ENCODE peak calls at places on chromosomes 11 and 22, in six cellular contexts. S is PC-9, T is GM23338, H is GM23248, P is neural progenitor cell, R is SK-N-SH. E is an unnamed sample.

GRCh38 chr11:85394288-85394687 is 232.9 kb downstream of the DLG2 start:
- DNase-seq in R (no peak), H (no peak), P (no peak), S (no peak), T (no peak), E (no peak)

GRCh38 chr22:35838849-35839646 is 121.4 kb downstream of the APOL5 start:
- DNase-seq in H (peak; percentile 91), P (peak; percentile 68), T (peak; percentile 70), R (no peak), S (peak; percentile 64), E (peak; percentile 54)

GRCh38 chr22:47835726-47836125 is 1073.3 kb downstream of the TBC1D22A start:
- DNase-seq in P (no peak), R (no peak), T (no peak), S (peak; percentile 96), H (peak; percentile 81), E (peak; percentile 95)

GRCh38 chr11:128481135-128481534 is 106.2 kb downstream of the ETS1 start:
- DNase-seq in P (no peak), R (no peak), T (no peak), S (no peak), H (peak; percentile 84), E (no peak)

GRCh38 chr11:103903621-103904323 is 132.7 kb upstream of the DDI1 start:
- DNase-seq in T (no peak), H (no peak), P (no peak), R (no peak), S (no peak), E (no peak)

GRCh38 chr11:44078794-44079193 is 12.7 kb downstream of the ACCS start:
- DNase-seq in R (no peak), H (no peak), P (no peak), T (no peak), S (no peak), E (no peak)

GRCh38 chr11:12838463-12839120 is 164.4 kb downstream of the TEAD1 start:
- DNase-seq in H (peak; percentile 77), T (no peak), P (no peak), R (no peak), S (no peak), E (no peak)

GRCh38 chr22:38397189-38398097 is 57.6 kb downstream of the KCNJ4 start:
- DNase-seq in P (peak; percentile 87), S (no peak), R (no peak), H (peak; percentile 57), T (peak; percentile 92), E (peak; percentile 56)

GRCh38 chr22:23397618-23398567 is 182.2 kb downstream of the IGLL1 start:
- DNase-seq in S (no peak), H (no peak), P (no peak), T (no peak), R (no peak), E (no peak)

GRCh38 chr22:20205464-20205963 is 54.7 kb upstream of the CCDC188 start:
- DNase-seq in H (no peak), P (no peak), T (no peak), R (no peak), S (no peak), E (no peak)

GRCh38 chr11:1943576-1943975 is 3.6 kb upstream of the MRPL23 start:
- DNase-seq in T (peak; percentile 54), H (peak; percentile 9), R (no peak), S (no peak), P (no peak), E (peak; percentile 3)

GRCh38 chr11:112315057-112315720 is 54.5 kb upstream of the PLET1 start:
- DNase-seq in T (no peak), H (no peak), P (no peak), S (peak; percentile 10), R (no peak), E (no peak)

GRCh38 chr11:27610946-27611345 is 89.3 kb downstream of the BDNF start:
- DNase-seq in T (no peak), S (no peak), P (no peak), H (no peak), R (no peak), E (no peak)

GRCh38 chr11:75596914-75597313 is 34.9 kb downstream of the SERPINH1 start:
- DNase-seq in H (no peak), T (no peak), P (no peak), R (no peak), S (no peak), E (no peak)

GRCh38 chr11:119134389-119134978 is 13.1 kb downstream of the HINFP start:
- DNase-seq in P (peak; percentile 24), S (no peak), H (peak; percentile 43), T (peak; percentile 71), R (peak; percentile 48), E (peak; percentile 47)

GRCh38 chr11:17063171-17064002 is 14.1 kb downstream of the RPS13 start:
- DNase-seq in S (no peak), H (peak; percentile 63), P (peak; percentile 81), T (peak; percentile 85), R (peak; percentile 79), E (peak; percentile 73)

GRCh38 chr11:131279685-131280084 is 90.7 kb upstream of the NTM start:
- DNase-seq in H (peak; percentile 13), R (no peak), P (no peak), S (no peak), T (no peak), E (peak; percentile 22)

GRCh38 chr11:131275580-131275979 is 94.8 kb upstream of the NTM start:
- DNase-seq in P (peak; percentile 67), R (no peak), T (no peak), S (no peak), H (no peak), E (no peak)

GRCh38 chr11:131281316-131281715 is 89.1 kb upstream of the NTM start:
- DNase-seq in H (no peak), R (no peak), S (no peak), P (no peak), T (no peak), E (no peak)

GRCh38 chr11:131274233-131274632 is 96.2 kb upstream of the NTM start:
- DNase-seq in S (no peak), T (no peak), H (no peak), R (no peak), P (no peak), E (no peak)

DNA sequence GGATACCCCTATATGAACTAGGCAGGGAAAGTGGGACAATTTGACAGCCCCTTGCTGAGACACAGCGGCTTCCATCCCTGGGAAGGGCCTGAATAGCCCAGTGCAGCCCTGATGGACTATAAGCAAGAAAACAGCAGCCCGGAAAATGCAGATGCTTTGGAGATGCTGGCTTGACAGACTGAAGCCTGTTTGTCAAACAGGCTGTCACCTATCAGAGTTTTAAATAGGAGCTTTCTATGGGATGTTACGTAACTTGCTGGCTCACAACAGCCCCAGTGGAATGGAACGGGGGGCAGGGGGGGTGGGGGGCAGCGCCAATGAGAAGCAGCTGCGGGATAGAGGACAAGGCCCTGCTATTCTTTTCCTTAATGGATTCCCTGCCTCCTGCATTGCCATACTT is 91.9 kb upstream of the NTM start:
- DNase-seq in R (no peak), P (no peak), S (no peak), H (no peak), T (no peak), E (no peak)
- H3F3A ChIP-seq in R (no peaks in the 10 kb centered on the region), P (peaks cover 8% of the 10 kb centered on the region), S (no peaks in the 10 kb centered on the region), H (no peaks in the 10 kb centered on the region), T (no peaks in the 10 kb centered on the region), E (no peaks in the 10 kb centered on the region)

DNA sequence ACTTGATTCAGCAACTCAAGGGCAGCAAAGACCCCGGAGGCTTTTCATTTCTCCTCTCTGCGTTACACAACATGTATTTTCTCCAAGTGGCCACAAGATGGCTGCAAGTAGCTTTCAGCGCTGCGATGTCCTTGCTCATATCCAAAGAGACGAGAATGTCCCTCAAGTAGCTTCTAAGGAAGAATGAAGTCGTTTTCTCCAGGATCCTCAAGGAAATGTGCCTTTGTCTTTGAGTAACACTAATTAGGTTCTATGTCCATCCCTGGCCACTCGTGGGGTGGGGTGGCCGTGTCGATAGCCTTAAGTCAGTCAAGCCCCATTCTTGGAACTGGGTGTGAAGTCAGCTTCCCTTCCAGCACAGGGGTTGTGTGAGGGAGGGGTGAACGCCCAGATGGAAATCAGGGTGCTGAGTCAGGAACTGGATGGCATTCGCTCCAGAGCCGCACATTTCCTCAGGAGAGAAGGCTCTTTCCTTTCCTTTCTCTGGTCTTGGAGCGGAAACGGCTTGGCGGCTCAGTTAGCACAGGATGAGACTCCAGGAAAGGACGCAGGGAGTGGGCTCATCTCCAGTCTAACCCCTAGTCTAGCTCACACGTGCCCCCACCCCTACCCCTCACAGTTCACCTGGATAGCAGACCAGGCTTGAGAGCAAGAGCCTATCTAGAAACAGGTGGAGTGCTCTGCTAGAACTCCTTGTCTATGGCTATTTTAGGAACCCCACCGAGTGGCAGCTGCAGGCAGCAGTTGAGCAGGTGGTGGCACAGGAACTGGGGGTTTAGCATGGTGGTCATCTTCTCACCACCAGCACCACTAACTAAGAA is 44.3 kb downstream of the NNMT start:
- DNase-seq in R (peak; percentile 39), P (peak; percentile 83), S (peak; percentile 74), T (peak; percentile 92), H (peak; percentile 92), E (peak; percentile 85)
- H3K4me3 ChIP-seq in R (no peak overlapping the region), P (no peak overlapping the region), S (no peak overlapping the region), T (no peak overlapping the region), H (peak overlapping the region; percentile 76), E (peak overlapping the region; percentile 54)

DNA sequence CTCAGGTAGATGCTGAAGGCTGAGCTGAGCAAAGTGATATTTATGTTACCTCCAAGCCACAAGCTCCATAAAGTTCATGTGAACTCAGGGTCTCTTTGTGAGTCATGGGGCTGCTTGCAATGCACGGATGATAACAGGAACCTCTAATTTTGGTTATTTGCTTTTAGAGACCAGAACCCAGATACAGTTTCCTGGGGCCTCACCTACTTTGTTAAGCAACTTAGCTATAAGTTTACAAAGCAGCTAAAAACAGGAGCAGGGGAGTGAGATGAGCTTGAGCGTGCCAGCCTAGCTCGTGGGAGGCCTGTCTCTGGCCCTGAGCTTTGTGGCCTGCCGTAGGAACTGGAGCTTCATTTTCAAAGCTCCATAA is 29.2 kb downstream of the SREBF2 start:
- DNase-seq in T (no peak), P (no peak), R (no peak), S (peak; percentile 65), H (no peak), E (no peak)
- H3F3A ChIP-seq in T (no peaks in the 10 kb centered on the region), P (no peaks in the 10 kb centered on the region), R (peaks cover 4% of the 10 kb centered on the region), S (peaks cover 40% of the 10 kb centered on the region), H (peaks cover 37% of the 10 kb centered on the region), E (no peaks in the 10 kb centered on the region)

GRCh38 chr11:131688056-131688693 is 317.8 kb downstream of the NTM start:
- DNase-seq in T (peak; percentile 82), H (peak; percentile 81), S (no peak), R (peak; percentile 96), P (peak; percentile 84), E (peak; percentile 63)
- H3K4me3 ChIP-seq in T (peak overlapping the region; percentile 42), H (peak overlapping the region; percentile 66), S (no peak overlapping the region), R (peak overlapping the region; percentile 4), P (peak overlapping the region; percentile 33), E (no peak overlapping the region)

GRCh38 chr11:35158371-35159081 is 19.6 kb downstream of the CD44 start:
- DNase-seq in S (no peak), T (no peak), R (no peak), H (peak; percentile 50), P (no peak), E (no peak)
- H3F3A ChIP-seq in S (peaks cover 91% of the 10 kb centered on the region), T (no peaks in the 10 kb centered on the region), R (peaks cover 42% of the 10 kb centered on the region), H (peaks cover 96% of the 10 kb centered on the region), P (no peaks in the 10 kb centered on the region), E (no peaks in the 10 kb centered on the region)